ENCODE peak calls at places on chromosomes 4 and X, in six cellular contexts. W is GM12878, A is A549, D is K562, K is upper lobe of left lung, Y is HepG2. J is an unnamed sample.
A peak's percentile ranks its signal among the peaks of the same experiment; 100 is the strongest.

GRCh38 chr4:98430708-98431403 is 169.7 kb downstream of the RAP1GDS1 start:
- ATAC-seq in W (peak; percentile 53), A (peak; percentile 100), D (no peak), K (peak; percentile 34), Y (no peak), J (no peak)

GRCh38 chrX:133986008-133986683 is 752 bp upstream of the GPC3 start:
- ATAC-seq in W (no peak), A (no peak), D (no peak), K (no peak), Y (peak; percentile 5), J (no peak)

GRCh38 chr4:164482788-164483187 is 271.1 kb upstream of the SMIM31 start:
- ATAC-seq in W (no peak), A (no peak), D (no peak), K (no peak), Y (no peak), J (no peak)

GRCh38 chr4:112302320-112303274 is 5.4 kb downstream of the ALPK1 start:
- ATAC-seq in W (peak; percentile 83), A (no peak), D (no peak), K (no peak), Y (no peak), J (no peak)

GRCh38 chr4:17241835-17242234 is 270.1 kb downstream of the QDPR start:
- ATAC-seq in W (no peak), A (no peak), D (no peak), K (no peak), Y (no peak), J (no peak)

GRCh38 chr4:139798456-139798855 is 132.8 kb downstream of the MGST2 start:
- ATAC-seq in W (peak; percentile 48), A (no peak), D (no peak), K (no peak), Y (no peak), J (no peak)

GRCh38 chrX:72123471-72124185 is 8.1 kb downstream of the RTL5 start:
- ATAC-seq in W (no peak), A (no peak), D (peak; percentile 28), K (peak; percentile 27), Y (no peak), J (peak; percentile 35)

GRCh38 chr4:37054670-37055069 is 189.9 kb upstream of the NWD2 start:
- ATAC-seq in W (no peak), A (no peak), D (no peak), K (no peak), Y (no peak), J (no peak)

GRCh38 chr4:142095886-142096605 is 459.7 kb downstream of the IL15 start:
- ATAC-seq in W (no peak), A (peak; percentile 67), D (no peak), K (no peak), Y (no peak), J (no peak)

GRCh38 chrX:9573282-9574106 is 108.6 kb downstream of the TBL1X start:
- ATAC-seq in W (peak; percentile 66), A (peak; percentile 54), D (no peak), K (no peak), Y (peak; percentile 71), J (no peak)

GRCh38 chrX:107764845-107765608 is 10.6 kb downstream of the TSC22D3 start:
- ATAC-seq in W (no peak), A (no peak), D (no peak), K (no peak), Y (no peak), J (no peak)

GRCh38 chrX:44669626-44670025 is 127.0 kb upstream of the FUNDC1 start:
- ATAC-seq in W (no peak), A (no peak), D (no peak), K (no peak), Y (no peak), J (no peak)

GRCh38 chrX:129239371-129239770 is 283.9 kb downstream of the SMARCA1 start:
- ATAC-seq in W (no peak), A (no peak), D (no peak), K (no peak), Y (no peak), J (no peak)

GRCh38 chr4:186839122-186840037 is 115.7 kb upstream of the FAT1 start:
- ATAC-seq in W (peak; percentile 91), A (peak; percentile 50), D (peak; percentile 68), K (peak; percentile 73), Y (no peak), J (peak; percentile 65)

GRCh38 chr4:118981839-118982381 is 93.3 kb downstream of the SYNPO2 start:
- ATAC-seq in W (peak; percentile 94), A (peak; percentile 91), D (peak; percentile 91), K (peak; percentile 96), Y (peak; percentile 94), J (peak; percentile 79)

GRCh38 chrX:108437789-108438623 is at the start of gene COL4A6:
- ATAC-seq in W (no peak), A (peak; percentile 79), D (peak; percentile 58), K (no peak), Y (peak; percentile 85), J (peak; percentile 16)

GRCh38 chr4:1856920-1857699 is 1.2 kb upstream of the LETM1 start:
- ATAC-seq in W (no peak), A (peak; percentile 12), D (peak; percentile 17), K (peak; percentile 32), Y (peak; percentile 13), J (peak; percentile 2)

GRCh38 chr4:89800527-89801103 is 36.3 kb downstream of the SNCA start:
- ATAC-seq in W (no peak), A (no peak), D (peak; percentile 58), K (no peak), Y (no peak), J (no peak)

GRCh38 chr4:32686123-32686522 is 1966.0 kb downstream of the PCDH7 start:
- ATAC-seq in W (no peak), A (no peak), D (no peak), K (no peak), Y (no peak), J (no peak)

GRCh38 chrX:65196758-65197371 is 220.6 kb upstream of the ZC4H2 start:
- ATAC-seq in W (no peak), A (no peak), D (peak; percentile 71), K (no peak), Y (peak; percentile 98), J (no peak)

GRCh38 chr4:6716018-6716911 is at the start of gene BLOC1S4:
- ATAC-seq in W (peak; percentile 81), A (peak; percentile 82), D (peak; percentile 78), K (peak; percentile 97), Y (peak; percentile 79), J (peak; percentile 92)

GRCh38 chr4:4969298-4969697 is 50.0 kb downstream of the CYTL1 start:
- ATAC-seq in W (no peak), A (peak; percentile 73), D (peak; percentile 80), K (peak; percentile 96), Y (no peak), J (peak; percentile 96)

GRCh38 chrX:437636-438390 is 51.1 kb upstream of the PPP2R3B start:
- ATAC-seq in W (no peak), A (no peak), D (no peak), K (no peak), Y (no peak), J (no peak)

GRCh38 chr4:56662782-56663468 is 18.2 kb downstream of the HOPX start:
- ATAC-seq in W (no peak), A (no peak), D (no peak), K (peak; percentile 28), Y (no peak), J (no peak)

GRCh38 chrX:40018021-40018420 is 79.7 kb downstream of the BCOR start:
- ATAC-seq in W (no peak), A (no peak), D (no peak), K (no peak), Y (no peak), J (no peak)

DNA sequence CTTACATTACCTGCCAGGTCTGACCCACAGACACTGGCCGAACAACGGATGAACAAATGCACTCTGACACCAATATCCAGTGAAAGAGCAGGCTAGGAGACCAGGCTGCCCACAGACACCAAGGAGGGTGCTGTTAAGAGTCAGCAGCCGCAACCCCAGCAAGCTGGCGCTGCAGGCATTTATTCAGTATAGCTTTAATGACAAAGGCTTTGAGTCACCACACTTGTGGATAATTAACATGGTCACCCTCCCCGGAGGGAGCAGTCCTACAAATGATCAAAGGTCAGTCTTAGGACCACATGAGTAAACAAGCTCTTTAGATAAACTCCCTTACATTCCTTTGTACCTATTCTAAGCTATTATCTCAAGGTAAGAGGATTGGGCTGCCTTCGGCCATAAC is 368.5 kb upstream of the GRID2 start:
- ATAC-seq in W (no peak), A (no peak), D (no peak), K (no peak), Y (no peak), J (no peak)
- TF ChIP-seq POLR2A in W (no peak), A (no peak), D (no peak), K (no peak), Y (no peak), J (no peak)

DNA sequence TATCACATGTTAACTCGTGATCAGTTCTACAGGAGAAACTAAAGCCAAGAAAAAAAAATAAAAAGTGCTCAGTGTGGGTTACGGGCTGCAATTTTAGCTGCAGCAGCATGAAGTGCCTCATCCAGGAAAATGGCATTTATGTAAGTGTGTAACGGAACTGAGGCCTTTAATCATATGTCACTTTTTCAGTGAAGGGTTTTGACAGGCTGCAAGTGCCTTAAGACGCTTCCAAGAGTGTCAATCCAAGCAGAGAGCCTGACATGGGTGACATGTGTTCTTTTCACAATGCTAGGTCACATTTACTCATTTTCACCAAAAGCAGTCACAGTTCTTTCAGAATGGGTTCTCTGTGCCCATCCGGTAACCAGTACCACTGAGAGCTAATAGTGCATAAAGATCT is 604.6 kb downstream of the RAB28 start:
- ATAC-seq in W (no peak), A (no peak), D (no peak), K (no peak), Y (no peak), J (no peak)
- TF ChIP-seq EP300 in W (no peak), A (no peak), D (no peak), K (no peak), Y (no peak), J (no peak)

GRCh38 chr4:153116101-153116680 is 88.1 kb upstream of the TRIM2 start:
- ATAC-seq in W (peak; percentile 19), A (no peak), D (no peak), K (peak; percentile 4), Y (no peak), J (no peak)
- H3K4me1 ChIP-seq in W (peaks cover 8% of the 10 kb centered on the region), A (peaks cover 39% of the 10 kb centered on the region), D (no peaks in the 10 kb centered on the region), K (peaks cover 16% of the 10 kb centered on the region), Y (peaks cover 11% of the 10 kb centered on the region), J (peaks cover 21% of the 10 kb centered on the region)

DNA sequence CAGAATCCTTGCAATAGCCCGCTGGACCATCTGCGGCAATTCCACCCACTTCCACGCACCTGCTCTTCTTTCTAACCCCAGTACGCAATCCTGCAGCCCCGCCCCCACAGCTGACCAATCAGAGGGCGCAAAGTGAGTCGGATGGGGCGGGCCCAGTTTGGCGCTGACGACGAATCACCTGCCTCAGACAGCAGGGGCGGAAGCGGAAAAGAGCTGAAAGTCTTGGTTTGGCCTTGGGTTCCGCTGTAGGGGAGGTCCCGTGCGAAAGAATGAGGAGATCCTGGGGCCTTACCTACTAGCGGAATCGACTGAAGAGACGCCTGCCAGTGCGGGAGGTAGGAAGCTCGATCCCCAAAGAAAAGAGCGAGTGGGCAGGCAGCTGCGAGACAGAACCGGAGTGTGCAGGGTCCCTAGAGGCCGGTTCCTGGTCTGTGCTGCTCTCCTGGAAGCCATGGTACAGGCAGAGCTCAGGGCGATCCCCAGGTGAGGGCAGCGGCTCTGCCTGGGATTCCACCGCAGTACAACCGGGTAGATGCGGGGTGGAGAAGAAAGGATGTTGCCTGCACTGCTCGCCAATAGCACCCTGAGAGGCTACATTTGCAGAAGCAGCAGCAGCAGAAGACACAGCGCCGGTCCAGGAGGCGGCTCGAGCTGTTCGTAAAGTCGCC is at the start of gene TMEM184C:
- ATAC-seq in W (peak; percentile 98), A (peak; percentile 99), D (peak; percentile 98), K (peak; percentile 100), Y (peak; percentile 99), J (peak; percentile 99)
- TF ChIP-seq POLR2A in W (peak; percentile 93), A (peak; percentile 71), D (peak; percentile 89), K (peak; percentile 56), Y (peak; percentile 88), J (peak; percentile 44)

GRCh38 chr4:157992038-157992706 is 180.7 kb downstream of the GASK1B start:
- ATAC-seq in W (peak; percentile 58), A (peak; percentile 39), D (no peak), K (peak; percentile 93), Y (no peak), J (peak; percentile 86)
- TF ChIP-seq EP300 in W (no peak), A (no peak), D (no peak), K (no peak), Y (no peak), J (no peak)